ENCODE peak calls at places on chromosomes 11 and 22, in nine cellular contexts. C is cardiac muscle cell, E is body of pancreas, W is pancreas, T is tibial artery, F is heart left ventricle, P is PC-9, K is lung, X is astrocyte. Q is an unnamed sample.

GRCh38 chr11:67442504-67443398 is 525 bp downstream of the CORO1B start:
- DNase-seq in E (no peak), P (no peak), K (no peak), T (no peak), X (no peak), W (peak), F (no peak), C (no peak), Q (no peak)

GRCh38 chr11:13448876-13449275 is 14.1 kb downstream of the BTBD10 start:
- DNase-seq in P (no peak), T (peak), W (no peak), X (peak), C (peak), K (no peak), F (no peak), E (no peak), Q (no peak)

GRCh38 chr11:75474878-75475766 is 42.1 kb upstream of the KLHL35 start:
- DNase-seq in C (peak), F (peak), E (peak), T (no peak), X (no peak), P (no peak), W (peak), K (no peak), Q (no peak)

GRCh38 chr22:50361688-50362087 is 18.6 kb downstream of the PPP6R2 start:
- DNase-seq in T (no peak), P (no peak), E (no peak), C (no peak), K (no peak), W (no peak), F (no peak), X (no peak), Q (no peak)

GRCh38 chr11:38562562-38562961 is 1964.5 kb upstream of the RAG2 start:
- DNase-seq in E (no peak), F (no peak), P (no peak), W (no peak), K (no peak), X (no peak), C (no peak), T (no peak), Q (no peak)

GRCh38 chr22:45201678-45202332 is 38.1 kb downstream of the NUP50 start:
- DNase-seq in F (no peak), X (peak), E (no peak), K (no peak), P (peak), W (no peak), T (no peak), C (peak), Q (peak)

GRCh38 chr22:21978564-21979386 is 3.8 kb downstream of the TOP3B start:
- DNase-seq in C (no peak), F (no peak), T (no peak), E (no peak), P (no peak), K (no peak), X (no peak), W (peak), Q (no peak)

GRCh38 chr11:131664811-131665210 is 294.4 kb downstream of the NTM start:
- DNase-seq in F (no peak), T (no peak), W (no peak), C (no peak), P (no peak), E (no peak), X (no peak), K (no peak), Q (no peak)

GRCh38 chr22:24938741-24939341 is 7.7 kb downstream of the LHFPL7 start:
- DNase-seq in T (no peak), W (no peak), E (peak), C (peak), F (no peak), P (no peak), K (no peak), X (no peak), Q (no peak)

GRCh38 chr11:107043242-107043991 is 25.1 kb upstream of the GUCY1A2 start:
- DNase-seq in K (no peak), P (peak), W (no peak), T (no peak), X (peak), F (no peak), C (peak), E (no peak), Q (peak)

DNA sequence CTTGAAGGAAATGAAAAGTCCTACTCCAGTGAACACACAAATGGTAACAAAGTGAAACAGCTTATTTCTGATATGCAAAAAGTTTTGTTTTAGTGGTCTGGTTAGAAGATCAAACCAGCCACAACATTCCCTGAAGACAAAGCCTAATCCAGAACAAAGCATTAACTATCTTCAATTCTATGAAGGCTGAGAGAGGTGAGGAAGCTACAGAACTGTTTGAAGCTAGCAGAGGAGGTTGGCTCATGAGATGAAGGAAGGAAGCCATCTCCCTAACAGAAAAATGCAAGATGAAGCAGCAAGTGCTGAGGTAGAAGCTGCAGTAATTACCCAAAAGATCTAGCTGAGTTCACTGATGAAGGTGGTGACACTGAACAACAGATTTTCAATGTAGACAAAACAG is 168.4 kb downstream of the IGLL1 start:
- DNase-seq in E (no peak), T (no peak), C (no peak), P (no peak), W (no peak), K (no peak), X (no peak), F (no peak), Q (no peak)
- H3K27ac ChIP-seq in E (no peak), T (no peak), C (no peak), P (no peak), W (no peak), K (no peak), X (no peak), F (no peak), Q (no peak)

GRCh38 chr11:10125522-10126133 is 168.4 kb downstream of the SBF2 start:
- DNase-seq in P (no peak), E (no peak), K (no peak), X (peak), F (no peak), C (peak), T (no peak), W (no peak), Q (no peak)
- H3K27ac ChIP-seq in P (no peak), E (no peak), K (no peak), X (no peak), F (no peak), C (no peak), T (no peak), W (no peak), Q (no peak)

GRCh38 chr22:30002861-30003489 is 77.3 kb upstream of the HORMAD2 start:
- DNase-seq in X (no peak), C (no peak), P (no peak), T (no peak), K (no peak), W (no peak), F (no peak), E (no peak), Q (no peak)
- H3K27ac ChIP-seq in X (no peak), C (no peak), P (no peak), T (no peak), K (no peak), W (no peak), F (no peak), E (no peak), Q (no peak)

GRCh38 chr11:10798330-10798980 is 10.3 kb downstream of the EIF4G2 start:
- DNase-seq in T (no peak), E (no peak), F (no peak), X (no peak), P (no peak), K (no peak), C (no peak), W (no peak), Q (no peak)
- H3K27ac ChIP-seq in T (no peak), E (no peak), F (no peak), X (no peak), P (no peak), K (no peak), C (peak), W (no peak), Q (no peak)